ENCODE peak calls at places on chromosome 11, in four cellular contexts. T is HepG2, G is K562, M is GM12878. L is an unnamed sample.

GRCh38 chr11:69889400-69890372 is 70.5 kb upstream of the FGF3 start:
- DNase-seq in T (no peak), G (no peak), M (no peak), L (no peak)

GRCh38 chr11:96063053-96063452 is 139.1 kb upstream of the MTMR2 start:
- DNase-seq in T (no peak), G (no peak), M (no peak), L (no peak)

GRCh38 chr11:114135737-114136151 is 76.2 kb downstream of the ZBTB16 start:
- DNase-seq in T (no peak), G (peak; percentile 31), M (no peak), L (no peak)

GRCh38 chr11:118080296-118080695 is 3.4 kb downstream of the TMPRSS4 start:
- DNase-seq in T (no peak), G (no peak), M (no peak), L (no peak)

GRCh38 chr11:107563702-107564101 is 1.8 kb downstream of the ALKBH8 start:
- DNase-seq in T (peak; percentile 29), G (peak; percentile 45), M (no peak), L (peak; percentile 26)

GRCh38 chr11:74311352-74311926 is at the start of gene P4HA3:
- DNase-seq in T (peak; percentile 13), G (peak; percentile 86), M (no peak), L (peak; percentile 64)

GRCh38 chr11:117096140-117096972 is 1.9 kb downstream of the SIK3 start:
- DNase-seq in T (peak; percentile 78), G (peak; percentile 73), M (peak; percentile 77), L (no peak)

GRCh38 chr11:75667268-75667830 is 1.5 kb downstream of the MAP6 start:
- DNase-seq in T (no peak), G (no peak), M (no peak), L (peak; percentile 60)

GRCh38 chr11:68312117-68312779 is at the start of gene LRP5:
- DNase-seq in T (no peak), G (peak; percentile 84), M (no peak), L (no peak)

GRCh38 chr11:116500002-116500832 is 272.6 kb downstream of the BUD13 start:
- DNase-seq in T (no peak), G (no peak), M (no peak), L (no peak)

GRCh38 chr11:1199689-1200610 is 22.9 kb upstream of the MUC5B start:
- DNase-seq in T (no peak), G (peak; percentile 2), M (no peak), L (no peak)

GRCh38 chr11:45051621-45052020 is 94.8 kb upstream of the PRDM11 start:
- DNase-seq in T (no peak), G (no peak), M (no peak), L (no peak)

GRCh38 chr11:110774138-110775014 is 62.1 kb upstream of the ARHGAP20 start:
- DNase-seq in T (no peak), G (no peak), M (no peak), L (no peak)

GRCh38 chr11:134763030-134763388 is 351.0 kb upstream of the B3GAT1 start:
- DNase-seq in T (no peak), G (no peak), M (no peak), L (no peak)

GRCh38 chr11:2779981-2780849 is 80.4 kb upstream of the KCNQ1OT1 start:
- DNase-seq in T (peak; percentile 23), G (peak; percentile 36), M (no peak), L (no peak)

GRCh38 chr11:5090668-5091067 is 21.3 kb downstream of the OR52E1 start:
- DNase-seq in T (no peak), G (no peak), M (no peak), L (no peak)

GRCh38 chr11:58061813-58062212 is 31.1 kb downstream of the OR6Q1 start:
- DNase-seq in T (no peak), G (no peak), M (no peak), L (no peak)

GRCh38 chr11:45820211-45820857 is 15.4 kb downstream of the SLC35C1 start:
- DNase-seq in T (no peak), G (no peak), M (no peak), L (no peak)

GRCh38 chr11:13247606-13248320 is 29.8 kb upstream of the BMAL1 start:
- DNase-seq in T (no peak), G (no peak), M (no peak), L (no peak)

GRCh38 chr11:96228911-96229310 is 114.1 kb downstream of the MAML2 start:
- DNase-seq in T (no peak), G (no peak), M (no peak), L (no peak)

GRCh38 chr11:129785383-129786111 is 30.1 kb upstream of the TMEM45B start:
- DNase-seq in T (peak; percentile 41), G (no peak), M (no peak), L (no peak)

GRCh38 chr11:23563591-23563990 is 703.3 kb upstream of the CCDC179 start:
- DNase-seq in T (no peak), G (no peak), M (no peak), L (no peak)

GRCh38 chr11:23569134-23569533 is 708.9 kb upstream of the CCDC179 start:
- DNase-seq in T (no peak), G (no peak), M (no peak), L (no peak)

GRCh38 chr11:23569547-23569946 is 709.3 kb upstream of the CCDC179 start:
- DNase-seq in T (no peak), G (no peak), M (peak; percentile 33), L (no peak)

GRCh38 chr11:23564370-23564769 is 704.1 kb upstream of the CCDC179 start:
- DNase-seq in T (no peak), G (no peak), M (no peak), L (no peak)
- TF ChIP-seq RFX5 in T (no peak), G (no peak), M (no peak), L (no peak)

GRCh38 chr11:128690746-128691091 is 3.2 kb upstream of the FLI1 start:
- DNase-seq in T (no peak), G (no peak), M (no peak), L (no peak)

GRCh38 chr11:128691802-128692749 is 1.8 kb upstream of the FLI1 start:
- DNase-seq in T (no peak), G (no peak), M (no peak), L (no peak)

GRCh38 chr11:128695539-128696221 is 1.8 kb downstream of the FLI1 start:
- DNase-seq in T (no peak), G (no peak), M (no peak), L (no peak)

GRCh38 chr11:128694618-128695481 is 978 bp downstream of the FLI1 start:
- DNase-seq in T (no peak), G (no peak), M (no peak), L (no peak)

DNA sequence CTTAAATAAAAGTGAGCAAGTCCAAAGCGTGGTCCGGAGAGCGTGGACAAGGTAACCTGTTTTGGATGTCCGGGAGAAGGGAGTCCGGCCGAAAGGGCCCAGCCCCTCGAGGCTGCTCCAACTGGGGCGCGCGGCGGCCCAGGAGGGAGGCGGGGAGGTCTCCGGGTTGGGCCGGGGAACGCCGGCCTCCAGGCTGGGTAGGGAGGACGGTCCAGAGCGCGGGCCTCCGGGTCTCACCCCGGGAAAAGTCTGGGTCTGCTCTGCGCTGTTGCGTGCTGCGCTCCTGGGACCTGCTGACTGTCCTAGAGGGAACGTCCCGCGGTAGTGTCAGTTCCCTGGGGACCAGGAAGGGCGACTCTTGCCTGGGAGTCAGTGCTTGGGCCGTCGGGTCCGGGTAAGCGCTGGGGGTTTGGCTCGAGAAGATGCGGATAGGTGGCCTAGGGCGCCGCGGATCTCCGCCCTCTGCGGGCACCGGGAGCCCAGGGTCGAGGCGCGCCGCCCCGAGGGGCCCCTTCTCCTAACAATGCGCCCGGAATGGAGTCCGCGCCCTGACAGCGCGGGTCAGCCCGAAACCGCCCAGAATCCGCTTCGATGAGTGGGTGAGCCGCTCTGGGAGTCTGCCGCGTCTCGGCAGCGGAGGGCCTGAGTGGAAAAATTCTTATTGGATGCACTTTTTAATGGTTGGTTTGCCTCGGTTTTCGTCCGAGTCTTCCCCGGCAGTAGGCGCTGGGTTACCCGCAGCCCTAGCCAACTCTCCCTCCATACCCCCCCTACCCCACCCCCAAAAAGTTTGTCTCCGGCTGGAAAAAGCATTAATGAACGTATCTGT is 908 bp upstream of the FLI1 start:
- DNase-seq in T (no peak), G (no peak), M (no peak), L (no peak)
- TF ChIP-seq MYC in T (no peak), G (no peak), M (no peak), L (no peak)

GRCh38 chr11:12121504-12121903 is 11.1 kb downstream of the MICAL2 start:
- DNase-seq in T (no peak), G (no peak), M (no peak), L (no peak)

GRCh38 chr11:12124306-12124705 is 13.9 kb downstream of the MICAL2 start:
- DNase-seq in T (no peak), G (no peak), M (no peak), L (no peak)

GRCh38 chr11:12123799-12124198 is 13.4 kb downstream of the MICAL2 start:
- DNase-seq in T (no peak), G (no peak), M (no peak), L (no peak)

GRCh38 chr11:12122083-12122482 is 11.7 kb downstream of the MICAL2 start:
- DNase-seq in T (peak; percentile 32), G (no peak), M (no peak), L (peak; percentile 48)

GRCh38 chr11:12123177-12123576 is 12.8 kb downstream of the MICAL2 start:
- DNase-seq in T (no peak), G (no peak), M (no peak), L (no peak)
- TF ChIP-seq RFX5 in T (no peak), G (no peak), M (no peak), L (no peak)

GRCh38 chr11:130829801-130830562 is 86.3 kb downstream of the SNX19 start:
- DNase-seq in T (no peak), G (no peak), M (no peak), L (no peak)

GRCh38 chr11:130825621-130826020 is 90.7 kb downstream of the SNX19 start:
- DNase-seq in T (no peak), G (no peak), M (no peak), L (no peak)

GRCh38 chr11:130826572-130826971 is 89.7 kb downstream of the SNX19 start:
- DNase-seq in T (no peak), G (no peak), M (no peak), L (no peak)

GRCh38 chr11:130828741-130829140 is 87.5 kb downstream of the SNX19 start:
- DNase-seq in T (no peak), G (no peak), M (no peak), L (no peak)

GRCh38 chr11:130827697-130828377 is 88.4 kb downstream of the SNX19 start:
- DNase-seq in T (peak; percentile 57), G (peak; percentile 48), M (no peak), L (peak; percentile 69)
- TF ChIP-seq MYC in T (no peak), G (no peak), M (no peak), L (no peak)

L was measured in A549.